ENCODE peak calls at places on chromosomes 6 and 20, in five cellular contexts. T is Panc1, W is T-helper 1 cell, L is anterior cingulate cortex, E is activated B cell treated with CpG ODN at 0.5 μM for 24 hours. I is an unnamed sample.

GRCh38 chr20:23009636-23010035 is 25.5 kb upstream of the SSTR4 start:
- DNase-seq in W (no peak), L (no peak), E (no peak), T (no peak), I (no peak)

GRCh38 chr6:41505084-41506049 is 40.8 kb upstream of the FOXP4 start:
- DNase-seq in E (peak; percentile 66), W (no peak), L (no peak), T (no peak), I (peak; percentile 96)

GRCh38 chr6:34521463-34522288 is 34.5 kb downstream of the SPDEF start:
- DNase-seq in W (no peak), T (no peak), L (no peak), E (no peak), I (peak; percentile 69)

GRCh38 chr6:24763578-24763977 is 11.2 kb upstream of the GMNN start:
- DNase-seq in L (no peak), E (no peak), W (no peak), T (no peak), I (no peak)

GRCh38 chr20:39909447-39909846 is 779.6 kb downstream of the MAFB start:
- DNase-seq in T (no peak), L (no peak), W (no peak), E (no peak), I (no peak)

GRCh38 chr6:120378582-120379220 is 955.6 kb downstream of the TBC1D32 start:
- DNase-seq in T (peak; percentile 8), W (no peak), E (no peak), L (no peak), I (no peak)

GRCh38 chr20:63957004-63957689 is 931 bp upstream of the UCKL1 start:
- DNase-seq in T (no peak), W (peak; percentile 59), E (peak; percentile 65), L (peak; percentile 20), I (peak; percentile 98)

GRCh38 chr6:167831281-167831680 is 4.6 kb downstream of the AFDN start:
- DNase-seq in L (no peak), W (no peak), T (no peak), E (no peak), I (no peak)

GRCh38 chr6:21504790-21505189 is 88.8 kb upstream of the SOX4 start:
- DNase-seq in L (no peak), T (no peak), W (no peak), E (no peak), I (no peak)

GRCh38 chr6:36377594-36377993 is 9.9 kb downstream of the ETV7 start:
- DNase-seq in E (no peak), T (no peak), L (no peak), W (no peak), I (peak; percentile 44)

GRCh38 chr6:44223471-44224153 is at the start of gene SLC29A1:
- DNase-seq in W (peak; percentile 75), T (no peak), L (peak; percentile 62), E (peak; percentile 81), I (peak; percentile 98)

GRCh38 chr6:28747631-28748157 is 176.1 kb downstream of the TRIM27 start:
- DNase-seq in W (no peak), L (no peak), T (peak; percentile 95), E (no peak), I (no peak)

GRCh38 chr20:49880724-49881445 is 34.4 kb downstream of the SPATA2 start:
- DNase-seq in T (no peak), E (no peak), W (no peak), L (no peak), I (no peak)

GRCh38 chr20:20211274-20211987 is 156.5 kb upstream of the INSM1 start:
- DNase-seq in T (no peak), L (no peak), E (no peak), W (no peak), I (no peak)

GRCh38 chr6:40328376-40328987 is 258.7 kb downstream of the LRFN2 start:
- DNase-seq in T (no peak), E (no peak), L (no peak), W (peak; percentile 13), I (peak; percentile 11)

GRCh38 chr20:59645761-59646171 is 41.4 kb downstream of the PHACTR3 start:
- DNase-seq in L (no peak), W (no peak), E (no peak), T (no peak), I (no peak)

GRCh38 chr6:44925100-44925739 is 402.9 kb upstream of the RUNX2 start:
- DNase-seq in E (no peak), L (no peak), W (peak; percentile 23), T (no peak), I (peak; percentile 38)